ENCODE peak calls at places on chromosomes 16 and 17, in seven cellular contexts. One of them, this sample, is unnamed.

GRCh38 chr16:78926723-78927200 is 673.8 kb downstream of the MAF start:
- DNase-seq in GM23248: no peak
- DNase-seq in right cardiac atrium: peak
- DNase-seq in NCI-H1417: peak
- DNase-seq in activated CD4-positive, alpha-beta T cell treated with anti-CD3 and anti-CD28 coated beads, Interleukin-2, amount 50 U/mL, for 48 hours: no peak
- DNase-seq in neural crest cell: no peak
- DNase-seq in amygdala: no peak
- DNase-seq in this sample: no peak

GRCh38 chr17:81723651-81724209 is 11.6 kb downstream of the SLC25A10 start:
- DNase-seq in GM23248: no peak
- DNase-seq in right cardiac atrium: no peak
- DNase-seq in NCI-H1417: peak
- DNase-seq in activated CD4-positive, alpha-beta T cell treated with anti-CD3 and anti-CD28 coated beads, Interleukin-2, amount 50 U/mL, for 48 hours: no peak
- DNase-seq in neural crest cell: no peak
- DNase-seq in amygdala: no peak
- DNase-seq in this sample: peak

GRCh38 chr17:27295945-27296344 is 2.0 kb downstream of the WSB1 start:
- DNase-seq in GM23248: peak
- DNase-seq in right cardiac atrium: no peak
- DNase-seq in NCI-H1417: no peak
- DNase-seq in activated CD4-positive, alpha-beta T cell treated with anti-CD3 and anti-CD28 coated beads, Interleukin-2, amount 50 U/mL, for 48 hours: no peak
- DNase-seq in neural crest cell: no peak
- DNase-seq in amygdala: no peak
- DNase-seq in this sample: no peak

GRCh38 chr16:8958344-8958808 is 5.3 kb downstream of the USP7 start:
- DNase-seq in GM23248: peak
- DNase-seq in right cardiac atrium: peak
- DNase-seq in NCI-H1417: no peak
- DNase-seq in activated CD4-positive, alpha-beta T cell treated with anti-CD3 and anti-CD28 coated beads, Interleukin-2, amount 50 U/mL, for 48 hours: peak
- DNase-seq in neural crest cell: no peak
- DNase-seq in amygdala: no peak
- DNase-seq in this sample: peak

GRCh38 chr16:7404217-7404616 is 71.6 kb downstream of the RBFOX1 start:
- DNase-seq in GM23248: no peak
- DNase-seq in right cardiac atrium: no peak
- DNase-seq in NCI-H1417: no peak
- DNase-seq in activated CD4-positive, alpha-beta T cell treated with anti-CD3 and anti-CD28 coated beads, Interleukin-2, amount 50 U/mL, for 48 hours: no peak
- DNase-seq in neural crest cell: no peak
- DNase-seq in amygdala: no peak
- DNase-seq in this sample: no peak

GRCh38 chr16:4217246-4218131 is 24.4 kb downstream of the SRL start:
- DNase-seq in GM23248: peak
- DNase-seq in right cardiac atrium: peak
- DNase-seq in NCI-H1417: peak
- DNase-seq in activated CD4-positive, alpha-beta T cell treated with anti-CD3 and anti-CD28 coated beads, Interleukin-2, amount 50 U/mL, for 48 hours: no peak
- DNase-seq in neural crest cell: no peak
- DNase-seq in amygdala: no peak
- DNase-seq in this sample: no peak

GRCh38 chr17:78272914-78273258 is 41.5 kb downstream of the TMEM235 start:
- DNase-seq in GM23248: no peak
- DNase-seq in right cardiac atrium: no peak
- DNase-seq in NCI-H1417: no peak
- DNase-seq in activated CD4-positive, alpha-beta T cell treated with anti-CD3 and anti-CD28 coated beads, Interleukin-2, amount 50 U/mL, for 48 hours: no peak
- DNase-seq in neural crest cell: no peak
- DNase-seq in amygdala: no peak
- DNase-seq in this sample: no peak

GRCh38 chr16:71428883-71429282 is 13.0 kb downstream of the TLE7 start:
- DNase-seq in GM23248: peak
- DNase-seq in right cardiac atrium: no peak
- DNase-seq in NCI-H1417: no peak
- DNase-seq in activated CD4-positive, alpha-beta T cell treated with anti-CD3 and anti-CD28 coated beads, Interleukin-2, amount 50 U/mL, for 48 hours: no peak
- DNase-seq in neural crest cell: no peak
- DNase-seq in amygdala: no peak
- DNase-seq in this sample: no peak

GRCh38 chr17:17790673-17791464 is 45.9 kb downstream of the SREBF1 start:
- DNase-seq in GM23248: no peak
- DNase-seq in right cardiac atrium: no peak
- DNase-seq in NCI-H1417: peak
- DNase-seq in activated CD4-positive, alpha-beta T cell treated with anti-CD3 and anti-CD28 coated beads, Interleukin-2, amount 50 U/mL, for 48 hours: no peak
- DNase-seq in neural crest cell: no peak
- DNase-seq in amygdala: no peak
- DNase-seq in this sample: no peak

GRCh38 chr16:55146939-55147338 is 177.1 kb upstream of the IRX6 start:
- DNase-seq in GM23248: no peak
- DNase-seq in right cardiac atrium: no peak
- DNase-seq in NCI-H1417: no peak
- DNase-seq in activated CD4-positive, alpha-beta T cell treated with anti-CD3 and anti-CD28 coated beads, Interleukin-2, amount 50 U/mL, for 48 hours: no peak
- DNase-seq in neural crest cell: no peak
- DNase-seq in amygdala: no peak
- DNase-seq in this sample: no peak

GRCh38 chr17:28908640-28909098 is 5.8 kb upstream of the DHRS13 start:
- DNase-seq in GM23248: peak
- DNase-seq in right cardiac atrium: peak
- DNase-seq in NCI-H1417: no peak
- DNase-seq in activated CD4-positive, alpha-beta T cell treated with anti-CD3 and anti-CD28 coated beads, Interleukin-2, amount 50 U/mL, for 48 hours: no peak
- DNase-seq in neural crest cell: no peak
- DNase-seq in amygdala: no peak
- DNase-seq in this sample: peak

GRCh38 chr16:57113042-57113453 is 20.7 kb downstream of the CPNE2 start:
- DNase-seq in GM23248: peak
- DNase-seq in right cardiac atrium: no peak
- DNase-seq in NCI-H1417: no peak
- DNase-seq in activated CD4-positive, alpha-beta T cell treated with anti-CD3 and anti-CD28 coated beads, Interleukin-2, amount 50 U/mL, for 48 hours: no peak
- DNase-seq in neural crest cell: no peak
- DNase-seq in amygdala: no peak
- DNase-seq in this sample: peak

GRCh38 chr17:7885357-7886226 is 3.0 kb upstream of the CHD3 start:
- DNase-seq in GM23248: peak
- DNase-seq in right cardiac atrium: peak
- DNase-seq in NCI-H1417: peak
- DNase-seq in activated CD4-positive, alpha-beta T cell treated with anti-CD3 and anti-CD28 coated beads, Interleukin-2, amount 50 U/mL, for 48 hours: peak
- DNase-seq in neural crest cell: peak
- DNase-seq in amygdala: no peak
- DNase-seq in this sample: peak

GRCh38 chr16:86537486-86537885 is 17.5 kb downstream of the MTHFSD start:
- DNase-seq in GM23248: no peak
- DNase-seq in right cardiac atrium: no peak
- DNase-seq in NCI-H1417: no peak
- DNase-seq in activated CD4-positive, alpha-beta T cell treated with anti-CD3 and anti-CD28 coated beads, Interleukin-2, amount 50 U/mL, for 48 hours: no peak
- DNase-seq in neural crest cell: no peak
- DNase-seq in amygdala: no peak
- DNase-seq in this sample: peak

GRCh38 chr17:77735341-77736206 is 222.9 kb upstream of the TNRC6C start:
- DNase-seq in GM23248: peak
- DNase-seq in right cardiac atrium: peak
- DNase-seq in NCI-H1417: peak
- DNase-seq in activated CD4-positive, alpha-beta T cell treated with anti-CD3 and anti-CD28 coated beads, Interleukin-2, amount 50 U/mL, for 48 hours: no peak
- DNase-seq in neural crest cell: no peak
- DNase-seq in amygdala: peak
- DNase-seq in this sample: no peak

GRCh38 chr16:86126891-86127290 is 227.9 kb downstream of the IRF8 start:
- DNase-seq in GM23248: no peak
- DNase-seq in right cardiac atrium: no peak
- DNase-seq in NCI-H1417: no peak
- DNase-seq in activated CD4-positive, alpha-beta T cell treated with anti-CD3 and anti-CD28 coated beads, Interleukin-2, amount 50 U/mL, for 48 hours: no peak
- DNase-seq in neural crest cell: no peak
- DNase-seq in amygdala: no peak
- DNase-seq in this sample: no peak

GRCh38 chr16:66372078-66372897 is 5.8 kb downstream of the CDH5 start:
- DNase-seq in GM23248: no peak
- DNase-seq in right cardiac atrium: no peak
- DNase-seq in NCI-H1417: no peak
- DNase-seq in activated CD4-positive, alpha-beta T cell treated with anti-CD3 and anti-CD28 coated beads, Interleukin-2, amount 50 U/mL, for 48 hours: no peak
- DNase-seq in neural crest cell: no peak
- DNase-seq in amygdala: no peak
- DNase-seq in this sample: no peak